ENCODE peak calls at places on chromosomes 6 and 20, in six cellular contexts. Z is stimulated activated naive B cell treated with anti-CD40 and anti-IgM and Interleukin-4, amounts not matched to agents 10 μg/mL and 1 μg/mL and 100 μg/mL, for 72 hours; O is stimulated activated CD4-positive, alpha-beta T cell treated with anti-CD3 and anti-CD28 coated beads, TNF-alpha, amount 100 ng/mL, for 4 hours; L is neural progenitor cell; D is DND-41; F is mucosa of gallbladder. B is an unnamed sample.

GRCh38 chr20:46330072-46330763 is 21.9 kb upstream of the CDH22 start:
- DNase-seq in Z (no peak), O (no peak), L (no peak), D (peak; percentile 20), F (no peak), B (no peak)

GRCh38 chr6:132300323-132300949 is 100.8 kb downstream of the MOXD1 start:
- DNase-seq in Z (peak; percentile 20), O (no peak), L (peak; percentile 77), D (no peak), F (peak; percentile 42), B (peak; percentile 88)

GRCh38 chr6:37653933-37654565 is 43.6 kb downstream of the MDGA1 start:
- DNase-seq in Z (peak; percentile 37), O (no peak), L (no peak), D (peak; percentile 70), F (no peak), B (no peak)

GRCh38 chr6:56580271-56580670 is 62.4 kb downstream of the DST start:
- DNase-seq in Z (no peak), O (no peak), L (no peak), D (no peak), F (no peak), B (no peak)

GRCh38 chr20:50248104-50248631 is 57.5 kb downstream of the CEBPB start:
- DNase-seq in Z (no peak), O (no peak), L (no peak), D (no peak), F (no peak), B (peak; percentile 50)

GRCh38 chr6:111804627-111805235 is 68.5 kb downstream of the FYN start:
- DNase-seq in Z (peak; percentile 77), O (no peak), L (no peak), D (no peak), F (no peak), B (peak; percentile 66)

GRCh38 chr20:32945710-32946221 is 58.5 kb downstream of the SUN5 start:
- DNase-seq in Z (no peak), O (no peak), L (peak; percentile 61), D (no peak), F (no peak), B (peak; percentile 60)

GRCh38 chr6:161132384-161132783 is 140.8 kb downstream of the MAP3K4 start:
- DNase-seq in Z (no peak), O (no peak), L (no peak), D (no peak), F (no peak), B (no peak)

GRCh38 chr20:63819224-63819917 is 11.7 kb downstream of the ZBTB46 start:
- DNase-seq in Z (no peak), O (no peak), L (no peak), D (no peak), F (no peak), B (no peak)

GRCh38 chr6:113461153-113461897 is 395.8 kb upstream of the MARCKS start:
- DNase-seq in Z (no peak), O (no peak), L (peak; percentile 13), D (no peak), F (no peak), B (no peak)

GRCh38 chr20:64107736-64108457 is 532 bp upstream of the NPBWR2 start:
- DNase-seq in Z (peak; percentile 13), O (no peak), L (no peak), D (no peak), F (no peak), B (no peak)

GRCh38 chr20:460707-461106 is 1.6 kb downstream of the TBC1D20 start:
- DNase-seq in Z (no peak), O (no peak), L (no peak), D (no peak), F (no peak), B (peak; percentile 67)

GRCh38 chr6:42698217-42698616 is 24.2 kb downstream of the PRPH2 start:
- DNase-seq in Z (no peak), O (no peak), L (no peak), D (no peak), F (no peak), B (no peak)

B was measured in adipocyte.